ENCODE peak calls at places on chromosomes 16 and 17, in six cellular contexts. One of them, this sample, is unnamed.

GRCh38 chr16:86702824-86703588 is 124.7 kb downstream of the FOXL1 start:
- DNase-seq in fibroblast of lung: no peak
- DNase-seq in A673: no peak
- DNase-seq in stomach: no peak
- DNase-seq in left ventricle myocardium inferior: no peak
- DNase-seq in tibial artery: no peak
- DNase-seq in this sample: no peak

GRCh38 chr16:47774661-47775060 is 313.5 kb downstream of the PHKB start:
- DNase-seq in stomach: peak; percentile 58
- DNase-seq in left ventricle myocardium inferior: no peak
- DNase-seq in tibial artery: no peak
- DNase-seq in fibroblast of lung: peak; percentile 61
- DNase-seq in A673: peak; percentile 4
- DNase-seq in this sample: peak; percentile 14

GRCh38 chr17:19273731-19274130 is 36.6 kb downstream of the EPN2 start:
- DNase-seq in A673: no peak
- DNase-seq in tibial artery: no peak
- DNase-seq in fibroblast of lung: no peak
- DNase-seq in stomach: no peak
- DNase-seq in left ventricle myocardium inferior: no peak
- DNase-seq in this sample: no peak

GRCh38 chr17:43314582-43314981 is 80.8 kb upstream of the RNU2-1 start:
- DNase-seq in tibial artery: no peak
- DNase-seq in fibroblast of lung: no peak
- DNase-seq in left ventricle myocardium inferior: no peak
- DNase-seq in A673: no peak
- DNase-seq in stomach: no peak
- DNase-seq in this sample: no peak

GRCh38 chr16:1288813-1289479 is 20.5 kb upstream of the UBE2I start:
- DNase-seq in left ventricle myocardium inferior: no peak
- DNase-seq in tibial artery: no peak
- DNase-seq in stomach: no peak
- DNase-seq in A673: peak; percentile 46
- DNase-seq in fibroblast of lung: no peak
- DNase-seq in this sample: peak; percentile 67

GRCh38 chr17:81927145-81927652 is 336 bp downstream of the MAFG start:
- DNase-seq in fibroblast of lung: no peak
- DNase-seq in stomach: no peak
- DNase-seq in A673: no peak
- DNase-seq in left ventricle myocardium inferior: peak; percentile 29
- DNase-seq in tibial artery: no peak
- DNase-seq in this sample: no peak

GRCh38 chr16:53219795-53220194 is 165.0 kb downstream of the CHD9 start:
- DNase-seq in A673: peak; percentile 80
- DNase-seq in tibial artery: no peak
- DNase-seq in stomach: no peak
- DNase-seq in fibroblast of lung: peak; percentile 43
- DNase-seq in left ventricle myocardium inferior: no peak
- DNase-seq in this sample: no peak

GRCh38 chr16:87066695-87067556 is 250.3 kb downstream of the C16orf95 start:
- DNase-seq in fibroblast of lung: no peak
- DNase-seq in A673: no peak
- DNase-seq in left ventricle myocardium inferior: no peak
- DNase-seq in stomach: no peak
- DNase-seq in tibial artery: no peak
- DNase-seq in this sample: no peak

GRCh38 chr17:17682737-17683675 is 1.7 kb downstream of the RAI1 start:
- DNase-seq in left ventricle myocardium inferior: peak; percentile 77
- DNase-seq in tibial artery: peak; percentile 55
- DNase-seq in fibroblast of lung: peak; percentile 90
- DNase-seq in stomach: peak; percentile 75
- DNase-seq in A673: peak; percentile 79
- DNase-seq in this sample: peak; percentile 69

GRCh38 chr16:81432899-81433560 is 11.6 kb upstream of the CMIP start:
- DNase-seq in fibroblast of lung: no peak
- DNase-seq in left ventricle myocardium inferior: no peak
- DNase-seq in stomach: no peak
- DNase-seq in tibial artery: no peak
- DNase-seq in A673: no peak
- DNase-seq in this sample: no peak

GRCh38 chr17:64095144-64095882 is 34.6 kb downstream of the ERN1 start:
- DNase-seq in stomach: peak; percentile 40
- DNase-seq in tibial artery: no peak
- DNase-seq in A673: no peak
- DNase-seq in fibroblast of lung: no peak
- DNase-seq in left ventricle myocardium inferior: no peak
- DNase-seq in this sample: peak; percentile 87

GRCh38 chr16:46929378-46930332 is 43.8 kb downstream of the DNAJA2 start:
- DNase-seq in stomach: peak; percentile 80
- DNase-seq in tibial artery: peak; percentile 31
- DNase-seq in A673: peak; percentile 67
- DNase-seq in left ventricle myocardium inferior: peak; percentile 56
- DNase-seq in fibroblast of lung: peak; percentile 47
- DNase-seq in this sample: peak; percentile 69

GRCh38 chr16:4330277-4330882 is 14.5 kb downstream of the GLIS2 start:
- DNase-seq in fibroblast of lung: peak; percentile 76
- DNase-seq in left ventricle myocardium inferior: peak; percentile 85
- DNase-seq in tibial artery: peak; percentile 80
- DNase-seq in stomach: peak; percentile 89
- DNase-seq in A673: no peak
- DNase-seq in this sample: peak; percentile 77

GRCh38 chr17:73042225-73042624 is 50.3 kb downstream of the SLC39A11 start:
- DNase-seq in tibial artery: no peak
- DNase-seq in left ventricle myocardium inferior: no peak
- DNase-seq in fibroblast of lung: no peak
- DNase-seq in A673: no peak
- DNase-seq in stomach: no peak
- DNase-seq in this sample: no peak
- TF ChIP-seq CTCF in tibial artery: no peak
- TF ChIP-seq CTCF in left ventricle myocardium inferior: no peak
- TF ChIP-seq CTCF in fibroblast of lung: no peak
- TF ChIP-seq CTCF in A673: no peak
- TF ChIP-seq CTCF in stomach: no peak
- TF ChIP-seq CTCF in this sample: no peak

GRCh38 chr16:54928421-54929089 is 2.1 kb upstream of the IRX5 start:
- DNase-seq in left ventricle myocardium inferior: peak; percentile 76
- DNase-seq in stomach: peak; percentile 77
- DNase-seq in fibroblast of lung: no peak
- DNase-seq in tibial artery: peak; percentile 69
- DNase-seq in A673: peak; percentile 83
- DNase-seq in this sample: peak; percentile 59
- H3K4me3 ChIP-seq in left ventricle myocardium inferior: peak overlapping the region; percentile 85
- H3K4me3 ChIP-seq in stomach: peak overlapping the region; percentile 68
- H3K4me3 ChIP-seq in fibroblast of lung: peak overlapping the region; percentile 21
- H3K4me3 ChIP-seq in tibial artery: peak overlapping the region; percentile 80
- H3K4me3 ChIP-seq in A673: peak overlapping the region; percentile 88
- H3K4me3 ChIP-seq in this sample: peak overlapping the region; percentile 59

DNA sequence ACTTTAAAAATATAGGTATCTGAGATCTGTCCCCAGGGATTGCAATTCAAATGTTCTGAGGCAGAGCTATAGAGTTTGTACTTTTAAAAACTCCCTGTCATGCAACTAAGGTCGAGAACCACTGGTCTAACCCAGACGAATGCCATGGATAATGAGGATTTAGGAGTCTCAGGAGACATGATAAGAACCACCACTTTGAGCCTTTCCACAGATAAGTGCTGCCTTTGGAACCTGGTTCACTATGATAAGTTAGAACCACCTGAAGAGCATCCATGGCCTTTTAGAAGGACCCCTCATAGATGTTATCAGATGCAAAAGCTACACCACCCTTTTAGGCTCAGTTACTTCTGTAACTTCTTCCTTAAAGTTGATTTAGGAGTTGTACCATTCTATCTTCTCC is 350.6 kb upstream of the CCL2 start:
- DNase-seq in A673: no peak
- DNase-seq in left ventricle myocardium inferior: no peak
- DNase-seq in tibial artery: no peak
- DNase-seq in stomach: no peak
- DNase-seq in fibroblast of lung: no peak
- DNase-seq in this sample: no peak
- H3K27me3 ChIP-seq in A673: no peaks in the 10 kb centered on the region
- H3K27me3 ChIP-seq in left ventricle myocardium inferior: peaks cover 52% of the 10 kb centered on the region
- H3K27me3 ChIP-seq in tibial artery: no peaks in the 10 kb centered on the region
- H3K27me3 ChIP-seq in stomach: no peaks in the 10 kb centered on the region
- H3K27me3 ChIP-seq in fibroblast of lung: no peaks in the 10 kb centered on the region
- H3K27me3 ChIP-seq in this sample: no peaks in the 10 kb centered on the region

DNA sequence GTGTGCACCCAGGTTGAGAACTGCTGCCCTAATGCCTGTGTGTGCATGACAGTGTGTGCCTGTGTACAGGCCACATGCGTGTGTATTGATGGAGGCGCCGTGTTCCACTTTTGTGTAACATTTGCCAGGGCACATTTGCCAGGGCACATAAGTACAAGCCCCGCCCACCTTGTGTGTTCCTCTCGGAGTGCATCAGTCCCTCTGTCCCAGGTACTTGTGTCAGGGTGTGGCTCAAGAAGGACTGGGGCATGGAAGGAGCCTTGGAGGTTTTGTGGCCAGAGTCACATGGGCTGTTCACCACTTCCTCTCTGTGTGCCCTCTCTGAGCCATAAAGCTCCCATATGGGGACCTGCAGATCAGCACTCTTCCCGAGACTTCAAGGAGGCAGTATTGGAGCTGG is 73.9 kb downstream of the MRM1 start:
- DNase-seq in tibial artery: no peak
- DNase-seq in left ventricle myocardium inferior: no peak
- DNase-seq in stomach: no peak
- DNase-seq in fibroblast of lung: no peak
- DNase-seq in A673: no peak
- DNase-seq in this sample: no peak
- TF ChIP-seq CTCF in tibial artery: no peak
- TF ChIP-seq CTCF in left ventricle myocardium inferior: no peak
- TF ChIP-seq CTCF in stomach: no peak
- TF ChIP-seq CTCF in fibroblast of lung: no peak
- TF ChIP-seq CTCF in A673: no peak
- TF ChIP-seq CTCF in this sample: no peak

DNA sequence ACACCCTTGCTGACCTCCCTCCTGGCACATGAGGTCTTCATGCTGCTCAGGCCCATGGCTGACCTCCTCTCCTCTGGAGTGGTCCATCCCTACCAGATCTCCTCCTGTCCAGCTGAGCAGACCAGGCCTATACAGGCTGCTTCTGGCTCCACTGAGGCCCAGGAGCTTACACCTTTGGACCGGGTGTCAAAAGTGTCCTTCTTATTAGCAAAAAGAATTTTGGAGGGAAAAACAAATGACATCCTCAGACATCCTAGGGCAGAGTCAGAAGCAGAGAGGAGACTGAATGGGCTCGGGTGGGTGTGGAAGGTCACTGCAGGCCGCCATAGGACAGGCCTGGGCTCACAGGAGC is 38.1 kb downstream of the WSB1 start:
- DNase-seq in A673: no peak
- DNase-seq in left ventricle myocardium inferior: no peak
- DNase-seq in fibroblast of lung: no peak
- DNase-seq in tibial artery: no peak
- DNase-seq in stomach: no peak
- DNase-seq in this sample: no peak
- H3K4me3 ChIP-seq in A673: no peak overlapping the region
- H3K4me3 ChIP-seq in left ventricle myocardium inferior: peak overlapping the region; percentile 68
- H3K4me3 ChIP-seq in fibroblast of lung: no peak overlapping the region
- H3K4me3 ChIP-seq in tibial artery: no peak overlapping the region
- H3K4me3 ChIP-seq in stomach: no peak overlapping the region
- H3K4me3 ChIP-seq in this sample: no peak overlapping the region

GRCh38 chr16:3044708-3045107 is 1.7 kb upstream of the MMP25 start:
- DNase-seq in tibial artery: no peak
- DNase-seq in A673: no peak
- DNase-seq in left ventricle myocardium inferior: no peak
- DNase-seq in stomach: no peak
- DNase-seq in fibroblast of lung: no peak
- DNase-seq in this sample: no peak
- H3K27me3 ChIP-seq in tibial artery: peaks cover 15% of the 10 kb centered on the region
- H3K27me3 ChIP-seq in A673: peaks cover 20% of the 10 kb centered on the region
- H3K27me3 ChIP-seq in left ventricle myocardium inferior: peaks cover 99% of the 10 kb centered on the region
- H3K27me3 ChIP-seq in stomach: peaks cover 78% of the 10 kb centered on the region
- H3K27me3 ChIP-seq in fibroblast of lung: peaks cover 38% of the 10 kb centered on the region
- H3K27me3 ChIP-seq in this sample: peaks cover 70% of the 10 kb centered on the region

GRCh38 chr17:77821114-77821513 is 137.4 kb upstream of the TNRC6C start:
- DNase-seq in A673: peak; percentile 49
- DNase-seq in left ventricle myocardium inferior: no peak
- DNase-seq in tibial artery: no peak
- DNase-seq in stomach: no peak
- DNase-seq in fibroblast of lung: no peak
- DNase-seq in this sample: peak; percentile 65
- TF ChIP-seq CTCF in A673: no peak
- TF ChIP-seq CTCF in left ventricle myocardium inferior: peak; percentile 49
- TF ChIP-seq CTCF in tibial artery: no peak
- TF ChIP-seq CTCF in stomach: no peak
- TF ChIP-seq CTCF in fibroblast of lung: no peak
- TF ChIP-seq CTCF in this sample: peak; percentile 56

This sample was measured in WERI-Rb-1.